ENCODE peak calls at places on chromosomes 2 and 18, in five cellular contexts. M, K, O, F and R are unnamed samples.

GRCh38 chr2:73850009-73850408 is 21.2 kb downstream of the STAMBP start:
- DNase-seq in M (no peak), K (no peak), O (peak), F (no peak), R (no peak)

GRCh38 chr2:105744091-105744908 is 412 bp upstream of the NCK2 start:
- DNase-seq in M (peak), K (peak), O (peak), F (peak), R (peak)

GRCh38 chr2:175823291-175824073 is 178.6 kb downstream of the LNPK start:
- DNase-seq in M (no peak), K (no peak), O (peak), F (no peak), R (no peak)

GRCh38 chr2:12929806-12930205 is 213.1 kb downstream of the TRIB2 start:
- DNase-seq in M (no peak), K (no peak), O (peak), F (no peak), R (no peak)

GRCh38 chr2:209389124-209389523 is 34.7 kb upstream of the MAP2 start:
- DNase-seq in M (no peak), K (no peak), O (no peak), F (no peak), R (no peak)

GRCh38 chr18:35267161-35267651 is 22.8 kb downstream of the ZSCAN30 start:
- DNase-seq in M (peak), K (peak), O (peak), F (peak), R (peak)

GRCh38 chr2:62713837-62714236 is 8.3 kb downstream of the EHBP1 start:
- DNase-seq in M (no peak), K (no peak), O (no peak), F (no peak), R (no peak)

GRCh38 chr2:118052474-118052873 is 35.8 kb upstream of the INSIG2 start:
- DNase-seq in M (no peak), K (no peak), O (no peak), F (no peak), R (no peak)

GRCh38 chr2:190693533-190694226 is 44.8 kb downstream of the NAB1 start:
- DNase-seq in M (peak), K (no peak), O (no peak), F (no peak), R (no peak)

GRCh38 chr2:44522846-44523245 is 161.1 kb downstream of the CAMKMT start:
- DNase-seq in M (no peak), K (no peak), O (no peak), F (no peak), R (no peak)

GRCh38 chr2:240291940-240292574 is 143.4 kb upstream of the GPC1 start:
- DNase-seq in M (no peak), K (no peak), O (no peak), F (peak), R (no peak)

GRCh38 chr18:31506024-31506742 is 8.2 kb downstream of the DSG2 start:
- DNase-seq in M (no peak), K (no peak), O (no peak), F (no peak), R (no peak)

GRCh38 chr18:63177259-63177658 is 142.3 kb downstream of the BCL2 start:
- DNase-seq in M (no peak), K (no peak), O (no peak), F (no peak), R (no peak)

GRCh38 chr2:146295080-146295670 is 1549.7 kb upstream of the ACVR2A start:
- DNase-seq in M (no peak), K (no peak), O (no peak), F (no peak), R (no peak)

GRCh38 chr2:42974697-42975357 is 182.4 kb upstream of the HAAO start:
- DNase-seq in M (peak), K (peak), O (peak), F (peak), R (peak)

GRCh38 chr2:226649871-226650660 is 149.6 kb downstream of the IRS1 start:
- DNase-seq in M (peak), K (peak), O (peak), F (peak), R (peak)

GRCh38 chr2:95277246-95277906 is 3.1 kb downstream of the PROM2 start:
- DNase-seq in M (no peak), K (peak), O (no peak), F (peak), R (no peak)

GRCh38 chr2:151549191-151549590 is 139.5 kb downstream of the RIF1 start:
- DNase-seq in M (no peak), K (no peak), O (no peak), F (no peak), R (no peak)

GRCh38 chr2:189548686-189549439 is 31.7 kb downstream of the SLC40A1 start:
- DNase-seq in M (no peak), K (no peak), O (no peak), F (no peak), R (no peak)

GRCh38 chr2:152525277-152525838 is 190.4 kb downstream of the FMNL2 start:
- DNase-seq in M (no peak), K (peak), O (no peak), F (no peak), R (no peak)

GRCh38 chr2:72800491-72800890 is 25.3 kb downstream of the EXOC6B start:
- DNase-seq in M (no peak), K (no peak), O (no peak), F (no peak), R (no peak)

GRCh38 chr2:196453613-196454047 is 185.9 kb upstream of the CCDC150 start:
- DNase-seq in M (peak), K (peak), O (peak), F (no peak), R (no peak)

GRCh38 chr2:138104071-138104470 is 139.8 kb downstream of the HNMT start:
- DNase-seq in M (no peak), K (no peak), O (no peak), F (no peak), R (no peak)